ENCODE peak calls at places on chromosomes 1 and 21, in seven cellular contexts. C is H1, Z is SK-N-SH, A is K562, V is GM12878, P is HCT116, N is HepG2. O is an unnamed sample.

GRCh38 chr1:67978988-67979516 is 71.4 kb downstream of the DIRAS3 start:
- DNase-seq in A (no peak), V (no peak), C (no peak), N (peak), Z (no peak), P (peak), O (no peak)

GRCh38 chr1:244150071-244150470 is 99.0 kb downstream of the ZBTB18 start:
- DNase-seq in V (no peak), C (no peak), Z (no peak), A (no peak), N (no peak), P (no peak), O (no peak)

GRCh38 chr1:33373606-33374005 is 52.7 kb upstream of the A3GALT2 start:
- DNase-seq in N (no peak), A (no peak), Z (no peak), V (no peak), P (no peak), C (no peak), O (no peak)

GRCh38 chr21:17231124-17231523 is 281.7 kb upstream of the CXADR start:
- DNase-seq in V (no peak), A (no peak), N (peak), Z (no peak), C (no peak), P (no peak), O (no peak)

GRCh38 chr1:218496561-218496960 is 151.4 kb downstream of the TGFB2 start:
- DNase-seq in V (no peak), C (no peak), N (peak), A (no peak), Z (no peak), P (peak), O (no peak)

GRCh38 chr1:110436635-110437034 is 14.3 kb upstream of the PROK1 start:
- DNase-seq in Z (no peak), C (no peak), P (no peak), A (no peak), N (no peak), V (no peak), O (no peak)

GRCh38 chr1:12478612-12478985 is 139.4 kb downstream of the DHRS3 start:
- DNase-seq in Z (no peak), A (peak), P (no peak), N (no peak), V (no peak), C (no peak), O (no peak)

GRCh38 chr1:46532498-46533178 is 18.8 kb downstream of the KNCN start:
- DNase-seq in C (peak), A (peak), P (no peak), V (no peak), N (no peak), Z (peak), O (peak)

GRCh38 chr21:16124397-16125130 is 394.8 kb downstream of the USP25 start:
- DNase-seq in V (no peak), A (no peak), N (no peak), C (no peak), Z (no peak), P (no peak), O (no peak)

GRCh38 chr1:3584915-3585314 is 26.4 kb downstream of the MEGF6 start:
- DNase-seq in Z (no peak), P (no peak), V (no peak), A (no peak), C (no peak), N (no peak), O (no peak)

GRCh38 chr1:27659497-27660299 is 12.3 kb downstream of the IFI6 start:
- DNase-seq in C (peak), V (peak), N (peak), Z (peak), A (peak), P (peak), O (peak)

GRCh38 chr1:23562138-23562819 is 3.0 kb upstream of the ID3 start:
- DNase-seq in N (peak), Z (peak), P (peak), A (peak), C (peak), V (no peak), O (peak)

GRCh38 chr1:61486783-61487505 is 238.0 kb downstream of the TM2D1 start:
- DNase-seq in A (no peak), N (no peak), P (no peak), V (no peak), Z (peak), C (no peak), O (no peak)
- TF ChIP-seq JUND in A (no peak), N (no peak), P (no peak), V (no peak), Z (peak), C (no peak), O (no peak)

GRCh38 chr1:94045465-94046056 is 75.4 kb downstream of the ABCA4 start:
- DNase-seq in C (peak), Z (peak), P (peak), A (peak), N (peak), V (no peak), O (peak)
- TF ChIP-seq JUND in C (no peak), Z (peak), P (no peak), A (peak), N (no peak), V (no peak), O (no peak)

GRCh38 chr1:14435368-14436023 is 163.0 kb upstream of the KAZN start:
- DNase-seq in P (no peak), Z (peak), N (no peak), V (no peak), C (peak), A (peak), O (no peak)
- TF ChIP-seq JUND in P (no peak), Z (no peak), N (no peak), V (no peak), C (no peak), A (peak), O (no peak)

GRCh38 chr1:206706806-206707205 is 22.1 kb downstream of the MAPKAPK2 start:
- DNase-seq in Z (no peak), P (no peak), C (no peak), V (no peak), A (no peak), N (no peak), O (no peak)

GRCh38 chr1:206708882-206709281 is 24.2 kb downstream of the MAPKAPK2 start:
- DNase-seq in A (no peak), C (no peak), N (no peak), P (no peak), V (no peak), Z (no peak), O (no peak)

GRCh38 chr1:206709322-206709721 is 24.6 kb downstream of the MAPKAPK2 start:
- DNase-seq in Z (no peak), N (no peak), C (no peak), V (no peak), P (no peak), A (no peak), O (no peak)

GRCh38 chr1:206706298-206706791 is 21.6 kb downstream of the MAPKAPK2 start:
- DNase-seq in V (no peak), A (no peak), C (no peak), Z (no peak), P (no peak), N (no peak), O (no peak)

DNA sequence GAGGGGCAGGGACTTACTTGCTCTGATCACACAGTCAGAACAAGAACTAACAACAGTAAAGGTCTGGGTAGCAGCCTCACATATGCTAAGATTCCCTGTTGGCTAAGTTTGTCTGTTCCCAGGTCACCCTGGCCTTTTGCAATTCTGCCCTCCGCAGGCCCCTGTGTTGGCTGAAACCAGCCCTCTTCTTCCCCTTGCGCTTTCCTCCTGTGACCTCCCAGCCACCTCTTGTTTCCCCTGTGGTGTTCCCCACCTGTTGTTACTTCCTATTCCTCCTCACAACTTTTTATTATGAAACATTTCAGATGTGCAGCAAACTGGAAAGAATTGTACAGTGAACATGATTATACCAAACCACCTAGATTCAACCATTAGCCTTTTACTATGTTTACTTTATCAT is 23.4 kb downstream of the MAPKAPK2 start:
- DNase-seq in P (no peak), V (no peak), C (no peak), Z (no peak), A (peak), N (peak), O (no peak)
- TF ChIP-seq JUND in P (no peak), V (no peak), C (no peak), Z (no peak), A (no peak), N (no peak), O (no peak)

GRCh38 chr1:95073446-95073845 is 695 bp upstream of the ALG14 start:
- DNase-seq in A (no peak), C (no peak), N (no peak), P (no peak), Z (peak), V (no peak), O (no peak)
- TF ChIP-seq JUND in A (no peak), C (no peak), N (no peak), P (no peak), Z (no peak), V (no peak), O (no peak)

GRCh38 chr1:41073971-41074370 is 52.4 kb upstream of the SLFNL1 start:
- DNase-seq in P (no peak), N (no peak), C (no peak), V (no peak), A (no peak), Z (no peak), O (no peak)
- TF ChIP-seq JUND in P (no peak), N (no peak), C (no peak), V (no peak), A (no peak), Z (peak), O (no peak)

GRCh38 chr1:85198864-85199263 is 2.0 kb downstream of the SYDE2 start:
- DNase-seq in Z (no peak), V (no peak), P (no peak), C (no peak), A (no peak), N (no peak), O (no peak)
- TF ChIP-seq JUND in Z (no peak), V (no peak), P (no peak), C (no peak), A (no peak), N (no peak), O (no peak)

GRCh38 chr1:2110191-2110737 is 60.1 kb downstream of the PRKCZ start:
- DNase-seq in C (no peak), Z (no peak), P (no peak), V (no peak), N (no peak), A (no peak), O (no peak)

GRCh38 chr1:2111674-2112035 is 61.4 kb downstream of the PRKCZ start:
- DNase-seq in V (no peak), A (no peak), P (no peak), C (no peak), N (no peak), Z (no peak), O (no peak)

GRCh38 chr1:2113620-2114135 is 63.5 kb downstream of the PRKCZ start:
- DNase-seq in N (no peak), Z (no peak), P (no peak), C (no peak), V (no peak), A (no peak), O (no peak)

GRCh38 chr1:2110738-2111673 is 60.8 kb downstream of the PRKCZ start:
- DNase-seq in P (no peak), V (no peak), Z (no peak), N (no peak), A (no peak), C (no peak), O (no peak)

DNA sequence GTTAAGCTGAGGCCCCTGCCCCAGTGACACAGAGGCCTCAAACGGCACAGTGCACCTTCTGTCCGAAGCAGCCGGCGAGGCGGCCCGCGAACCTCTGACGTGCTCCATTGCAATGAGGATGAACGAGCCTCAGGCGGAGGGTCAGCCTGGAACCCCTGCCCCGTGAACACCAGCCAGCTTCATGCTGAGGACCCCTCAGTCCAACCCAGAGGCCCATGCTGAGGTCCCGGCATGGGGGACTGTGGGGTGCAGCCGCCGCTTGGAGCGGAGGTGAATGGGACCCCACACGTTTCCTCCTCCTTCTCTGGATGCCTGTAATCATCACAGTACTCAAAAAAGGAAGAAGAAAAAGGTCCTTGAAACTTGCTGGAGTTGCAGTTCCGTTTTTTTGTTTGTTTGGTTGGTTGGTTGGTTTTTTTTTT is 62.1 kb downstream of the PRKCZ start:
- DNase-seq in N (no peak), A (no peak), V (peak), C (no peak), Z (no peak), P (no peak), O (no peak)
- TF ChIP-seq JUND in N (no peak), A (no peak), V (no peak), C (no peak), Z (no peak), P (no peak), O (no peak)

O was measured in T47D.